ENCODE peak calls at places on chromosomes 1 and 21, in eight cellular contexts. K is HL-60, L is AG04450, I is mucosa of descending colon, U is MM.1S, Y is esophagus squamous epithelium, P is bronchial epithelial cell, E is heart right ventricle. B is an unnamed sample.

GRCh38 chr1:174913225-174913903 is 86.4 kb upstream of the CACYBP start:
- DNase-seq in K (no peak), L (no peak), I (peak), U (no peak), Y (no peak), P (no peak), E (no peak), B (no peak)

GRCh38 chr21:26405735-26406361 is 167.2 kb downstream of the CYYR1 start:
- DNase-seq in K (no peak), L (peak), I (peak), U (peak), Y (no peak), P (peak), E (no peak), B (peak)

GRCh38 chr1:247118946-247119446 is 14.8 kb upstream of the ZNF669 start:
- DNase-seq in K (no peak), L (no peak), I (no peak), U (peak), Y (no peak), P (no peak), E (no peak), B (no peak)

GRCh38 chr1:244789276-244789580 is 46.2 kb upstream of the COX20 start:
- DNase-seq in K (no peak), L (no peak), I (no peak), U (no peak), Y (no peak), P (no peak), E (no peak), B (no peak)

GRCh38 chr1:36482724-36483388 is at the start of gene CSF3R:
- DNase-seq in K (peak), L (no peak), I (no peak), U (no peak), Y (no peak), P (no peak), E (no peak), B (no peak)

GRCh38 chr21:31977816-31978215 is 105.0 kb downstream of the HUNK start:
- DNase-seq in K (no peak), L (no peak), I (no peak), U (no peak), Y (no peak), P (no peak), E (no peak), B (no peak)

GRCh38 chr1:30058966-30059365 is 664.4 kb downstream of the MATN1 start:
- DNase-seq in K (no peak), L (peak), I (no peak), U (no peak), Y (no peak), P (peak), E (no peak), B (peak)

GRCh38 chr21:34824314-34824713 is 155.5 kb downstream of the CLIC6 start:
- DNase-seq in K (no peak), L (no peak), I (no peak), U (no peak), Y (no peak), P (no peak), E (no peak), B (no peak)

GRCh38 chr1:42143875-42144274 is 9.3 kb upstream of the GUCA2B start:
- DNase-seq in K (no peak), L (no peak), I (no peak), U (no peak), Y (no peak), P (no peak), E (no peak), B (no peak)

GRCh38 chr1:197771388-197771787 is 3.9 kb downstream of the DENND1B start:
- DNase-seq in K (no peak), L (no peak), I (no peak), U (peak), Y (no peak), P (no peak), E (no peak), B (no peak)

GRCh38 chr1:102879439-102879993 is 228.8 kb downstream of the COL11A1 start:
- DNase-seq in K (no peak), L (no peak), I (no peak), U (no peak), Y (no peak), P (peak), E (no peak), B (peak)

GRCh38 chr21:31343030-31343510 is 991 bp downstream of the TIAM1 start:
- DNase-seq in K (no peak), L (no peak), I (no peak), U (no peak), Y (no peak), P (no peak), E (no peak), B (no peak)

GRCh38 chr1:206979379-206980043 is 9.3 kb upstream of the FCAMR start:
- DNase-seq in K (no peak), L (no peak), I (peak), U (peak), Y (no peak), P (peak), E (no peak), B (peak)

GRCh38 chr1:184499626-184500025 is 112.8 kb downstream of the C1orf21 start:
- DNase-seq in K (no peak), L (no peak), I (no peak), U (no peak), Y (no peak), P (no peak), E (no peak), B (no peak)

GRCh38 chr1:159188375-159188788 is 16.3 kb upstream of the ACKR1 start:
- DNase-seq in K (no peak), L (no peak), I (peak), U (peak), Y (no peak), P (peak), E (peak), B (peak)

GRCh38 chr1:229980009-229980408 is 87.0 kb upstream of the GALNT2 start:
- DNase-seq in K (no peak), L (no peak), I (no peak), U (no peak), Y (no peak), P (peak), E (no peak), B (no peak)

GRCh38 chr1:103162360-103162759 is 54.0 kb upstream of the COL11A1 start:
- DNase-seq in K (no peak), L (no peak), I (no peak), U (no peak), Y (no peak), P (no peak), E (no peak), B (no peak)

GRCh38 chr1:228743405-228743804 is 8.1 kb downstream of the RHOU start:
- DNase-seq in K (no peak), L (no peak), I (no peak), U (no peak), Y (no peak), P (no peak), E (no peak), B (no peak)

GRCh38 chr1:44812822-44813543 is 4.7 kb downstream of the BTBD19 start:
- DNase-seq in K (no peak), L (no peak), I (no peak), U (no peak), Y (no peak), P (no peak), E (peak), B (no peak)

GRCh38 chr1:43360616-43361015 is 1.8 kb downstream of the CDC20 start:
- DNase-seq in K (no peak), L (no peak), I (no peak), U (no peak), Y (no peak), P (no peak), E (no peak), B (no peak)
- H3K4me3 ChIP-seq in K (peak), L (peak), I (no peak), U (peak), Y (no peak), P (no peak), E (no peak), B (peak)

DNA sequence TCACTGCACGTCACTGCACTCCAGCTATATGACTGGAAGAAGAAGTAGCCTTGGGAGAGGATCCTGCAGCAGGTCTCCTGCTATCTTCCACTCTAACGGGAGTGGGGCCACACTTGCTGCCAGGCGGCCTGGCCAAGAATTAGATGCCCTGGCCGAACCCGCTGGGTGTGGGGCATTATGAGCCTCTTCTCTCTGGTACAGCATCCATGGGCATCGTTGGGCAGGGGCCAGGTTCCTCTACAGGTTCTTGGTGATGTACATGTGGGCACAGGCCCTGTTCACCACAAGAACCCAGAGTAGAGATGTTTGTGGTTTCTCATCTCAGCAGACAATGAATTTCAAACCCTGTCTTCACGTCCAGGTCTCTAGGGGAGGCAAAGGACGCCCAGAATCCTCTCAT is 370.5 kb downstream of the NPHP4 start:
- DNase-seq in K (no peak), L (no peak), I (no peak), U (no peak), Y (no peak), P (no peak), E (no peak), B (no peak)
- TF ChIP-seq CTCF in K (no peak), L (no peak), I (no peak), U (no peak), Y (no peak), P (no peak), E (no peak), B (no peak)

GRCh38 chr1:48878191-48878940 is 101.7 kb upstream of the BEND5 start:
- DNase-seq in K (no peak), L (no peak), I (peak), U (no peak), Y (no peak), P (peak), E (no peak), B (peak)
- H3K4me3 ChIP-seq in K (no peak), L (no peak), I (no peak), U (no peak), Y (no peak), P (no peak), E (no peak), B (no peak)

DNA sequence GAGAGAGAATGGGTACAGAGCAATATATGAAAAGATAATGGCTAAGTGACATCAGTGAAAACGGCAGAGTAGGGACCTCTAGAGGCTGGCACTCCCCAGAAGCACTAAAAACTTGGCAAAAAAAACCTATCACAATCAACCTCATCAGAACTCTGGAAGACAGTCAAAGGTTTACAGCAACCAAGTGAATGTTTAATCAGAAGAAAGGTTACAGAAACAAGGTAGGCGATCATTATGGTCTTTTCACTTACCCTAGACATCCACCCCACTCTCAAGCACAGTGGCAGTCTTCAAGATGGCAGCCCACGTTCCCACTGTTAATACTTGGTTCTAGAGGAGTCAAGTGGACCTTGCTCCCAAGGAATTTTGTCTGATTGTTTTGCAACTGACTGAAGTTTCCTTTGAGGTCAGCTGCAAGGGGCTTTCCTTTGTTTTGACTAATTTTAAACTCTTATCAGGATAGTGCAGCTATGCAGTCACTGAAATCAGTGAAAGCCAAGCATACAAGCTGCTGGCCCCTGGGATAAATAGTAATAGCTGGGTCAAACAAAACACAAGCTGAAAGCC is 7.2 kb downstream of the KIFAP3 start:
- DNase-seq in K (no peak), L (no peak), I (peak), U (no peak), Y (no peak), P (no peak), E (no peak), B (peak)
- TF ChIP-seq CTCF in K (no peak), L (no peak), I (no peak), U (peak), Y (no peak), P (no peak), E (no peak), B (no peak)

GRCh38 chr21:45549670-45550463 is 7.6 kb upstream of the SLC19A1 start:
- DNase-seq in K (no peak), L (no peak), I (no peak), U (no peak), Y (no peak), P (no peak), E (no peak), B (no peak)
- H3K4me3 ChIP-seq in K (no peak), L (no peak), I (no peak), U (no peak), Y (no peak), P (no peak), E (no peak), B (no peak)

DNA sequence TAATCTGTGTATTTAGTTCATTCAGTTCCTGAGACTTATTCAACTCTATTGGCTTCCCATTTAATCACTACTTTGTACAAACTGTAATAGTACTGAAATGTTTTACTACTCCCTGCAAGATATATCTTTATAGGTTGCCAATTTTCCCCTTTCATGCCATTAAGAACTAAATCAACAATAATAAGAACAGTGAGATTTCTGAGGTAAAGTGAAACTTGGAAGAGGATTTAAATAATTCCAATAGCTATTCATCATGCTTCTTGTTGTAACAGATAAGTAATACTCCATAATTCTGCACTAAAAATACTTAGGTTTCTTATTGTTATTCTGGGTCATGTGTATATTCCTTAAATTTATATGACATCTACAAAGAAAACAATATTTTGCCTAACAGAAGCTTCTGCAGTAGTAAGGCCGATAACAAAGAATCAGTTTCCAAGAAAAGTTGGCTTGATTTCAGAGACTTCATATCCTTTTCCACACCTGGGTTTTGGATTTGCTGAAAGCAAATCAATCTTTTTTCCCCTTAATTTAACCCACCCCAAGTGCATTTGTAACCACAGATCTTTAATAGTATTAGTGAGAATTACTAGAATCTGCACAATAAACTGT is 258.3 kb downstream of the FAF1 start:
- DNase-seq in K (no peak), L (no peak), I (no peak), U (no peak), Y (no peak), P (no peak), E (no peak), B (no peak)
- TF ChIP-seq CTCF in K (no peak), L (no peak), I (no peak), U (no peak), Y (no peak), P (no peak), E (no peak), B (no peak)

GRCh38 chr1:205441318-205441633 is 14.6 kb downstream of the BLACAT1 start:
- DNase-seq in K (no peak), L (no peak), I (no peak), U (no peak), Y (no peak), P (no peak), E (no peak), B (no peak)

GRCh38 chr1:205441716-205442050 is 14.2 kb downstream of the BLACAT1 start:
- DNase-seq in K (no peak), L (no peak), I (no peak), U (no peak), Y (no peak), P (no peak), E (no peak), B (no peak)

GRCh38 chr1:205440121-205440475 is 15.7 kb downstream of the BLACAT1 start:
- DNase-seq in K (no peak), L (no peak), I (no peak), U (no peak), Y (no peak), P (no peak), E (no peak), B (no peak)

GRCh38 chr1:205442051-205442721 is 13.7 kb downstream of the BLACAT1 start:
- DNase-seq in K (no peak), L (no peak), I (no peak), U (no peak), Y (no peak), P (no peak), E (no peak), B (no peak)

GRCh38 chr1:205440476-205441317 is 15.1 kb downstream of the BLACAT1 start:
- DNase-seq in K (peak), L (no peak), I (peak), U (peak), Y (no peak), P (peak), E (no peak), B (peak)
- H3K4me3 ChIP-seq in K (peak), L (no peak), I (no peak), U (peak), Y (peak), P (no peak), E (no peak), B (no peak)

GRCh38 chr1:222543817-222544216 is 4.1 kb downstream of the HHIPL2 start:
- DNase-seq in K (no peak), L (no peak), I (no peak), U (no peak), Y (no peak), P (no peak), E (no peak), B (no peak)
- TF ChIP-seq CTCF in K (no peak), L (no peak), I (no peak), U (no peak), Y (no peak), P (no peak), E (no peak), B (no peak)

GRCh38 chr1:163875214-163875926 is 553.6 kb downstream of the NUF2 start:
- DNase-seq in K (no peak), L (no peak), I (peak), U (no peak), Y (no peak), P (peak), E (peak), B (peak)
- H3K4me3 ChIP-seq in K (no peak), L (no peak), I (no peak), U (no peak), Y (peak), P (no peak), E (no peak), B (no peak)

GRCh38 chr1:156465747-156466365 is 34.7 kb downstream of the MEF2D start:
- DNase-seq in K (no peak), L (no peak), I (no peak), U (no peak), Y (no peak), P (no peak), E (no peak), B (peak)
- TF ChIP-seq CTCF in K (no peak), L (peak), I (no peak), U (peak), Y (peak), P (peak), E (no peak), B (peak)